ENCODE peak calls at places on chromosome 22, in four cellular contexts. One of them, this sample, is unnamed.

GRCh38 chr22:30325724-30326703 is 727 bp downstream of the TBC1D10A start:
- DNase-seq in stomach: peak; percentile 53
- DNase-seq in astrocyte: no peak
- DNase-seq in fibroblast of lung: no peak
- DNase-seq in this sample: no peak

GRCh38 chr22:22897947-22898346 is 10.3 kb downstream of the IGLL5 start:
- DNase-seq in fibroblast of lung: no peak
- DNase-seq in stomach: no peak
- DNase-seq in astrocyte: no peak
- DNase-seq in this sample: no peak

GRCh38 chr22:27193215-27193614 is 535.8 kb downstream of the MIAT start:
- DNase-seq in fibroblast of lung: no peak
- DNase-seq in stomach: no peak
- DNase-seq in astrocyte: no peak
- DNase-seq in this sample: no peak

GRCh38 chr22:39593061-39593930 is 22.7 kb downstream of the CACNA1I start:
- DNase-seq in fibroblast of lung: peak; percentile 24
- DNase-seq in stomach: no peak
- DNase-seq in astrocyte: no peak
- DNase-seq in this sample: no peak

GRCh38 chr22:31104869-31105268 is 2.5 kb downstream of the SELENOM start:
- DNase-seq in fibroblast of lung: no peak
- DNase-seq in stomach: no peak
- DNase-seq in astrocyte: no peak
- DNase-seq in this sample: no peak

GRCh38 chr22:33726294-33726711 is 194.0 kb downstream of the LARGE1 start:
- DNase-seq in astrocyte: peak; percentile 58
- DNase-seq in fibroblast of lung: peak; percentile 71
- DNase-seq in stomach: no peak
- DNase-seq in this sample: no peak

GRCh38 chr22:27213291-27213690 is 555.9 kb downstream of the MIAT start:
- DNase-seq in astrocyte: peak; percentile 71
- DNase-seq in fibroblast of lung: no peak
- DNase-seq in stomach: no peak
- DNase-seq in this sample: no peak

GRCh38 chr22:21590809-21591641 is 23.5 kb downstream of the UBE2L3 start:
- DNase-seq in fibroblast of lung: no peak
- DNase-seq in astrocyte: no peak
- DNase-seq in stomach: no peak
- DNase-seq in this sample: no peak

GRCh38 chr22:28373841-28374240 is 305.8 kb downstream of the TTC28 start:
- DNase-seq in stomach: no peak
- DNase-seq in fibroblast of lung: peak; percentile 52
- DNase-seq in astrocyte: peak; percentile 61
- DNase-seq in this sample: no peak

GRCh38 chr22:30298005-30298701 is 8.8 kb upstream of the CASTOR1 start:
- DNase-seq in fibroblast of lung: no peak
- DNase-seq in astrocyte: no peak
- DNase-seq in stomach: peak; percentile 78
- DNase-seq in this sample: no peak

GRCh38 chr22:24051568-24051967 is 40.5 kb downstream of the CABIN1 start:
- DNase-seq in stomach: no peak
- DNase-seq in astrocyte: no peak
- DNase-seq in fibroblast of lung: no peak
- DNase-seq in this sample: no peak

GRCh38 chr22:27487600-27488450 is 313.7 kb downstream of the MN1 start:
- DNase-seq in stomach: no peak
- DNase-seq in fibroblast of lung: peak; percentile 52
- DNase-seq in astrocyte: peak; percentile 70
- DNase-seq in this sample: no peak

GRCh38 chr22:21896951-21897513 is 29.6 kb upstream of the MAPK1 start:
- DNase-seq in fibroblast of lung: no peak
- DNase-seq in stomach: no peak
- DNase-seq in astrocyte: no peak
- DNase-seq in this sample: no peak

GRCh38 chr22:24128631-24129601 is 52.4 kb upstream of the SUSD2 start:
- DNase-seq in stomach: no peak
- DNase-seq in astrocyte: no peak
- DNase-seq in fibroblast of lung: no peak
- DNase-seq in this sample: no peak

GRCh38 chr22:22902247-22902962 is 14.8 kb downstream of the IGLL5 start:
- DNase-seq in astrocyte: no peak
- DNase-seq in fibroblast of lung: no peak
- DNase-seq in stomach: no peak
- DNase-seq in this sample: no peak

GRCh38 chr22:38782402-38783094 is 11.4 kb downstream of the DNAL4 start:
- DNase-seq in stomach: no peak
- DNase-seq in fibroblast of lung: no peak
- DNase-seq in astrocyte: peak; percentile 84
- DNase-seq in this sample: no peak

GRCh38 chr22:40216041-40216756 is 38.5 kb downstream of the TNRC6B start:
- DNase-seq in astrocyte: no peak
- DNase-seq in stomach: peak; percentile 25
- DNase-seq in fibroblast of lung: no peak
- DNase-seq in this sample: no peak

GRCh38 chr22:26481694-26482093 is 1.9 kb downstream of the HPS4 start:
- DNase-seq in fibroblast of lung: no peak
- DNase-seq in astrocyte: no peak
- DNase-seq in stomach: no peak
- DNase-seq in this sample: no peak

GRCh38 chr22:33867118-33867863 is 53.0 kb downstream of the LARGE1 start:
- DNase-seq in stomach: peak; percentile 35
- DNase-seq in astrocyte: peak; percentile 14
- DNase-seq in fibroblast of lung: peak; percentile 80
- DNase-seq in this sample: no peak

GRCh38 chr22:27405672-27406388 is 395.7 kb downstream of the MN1 start:
- DNase-seq in fibroblast of lung: peak; percentile 37
- DNase-seq in astrocyte: no peak
- DNase-seq in stomach: peak; percentile 73
- DNase-seq in this sample: no peak

GRCh38 chr22:35301370-35301874 is 1.7 kb downstream of the TOM1 start:
- DNase-seq in fibroblast of lung: peak; percentile 94
- DNase-seq in astrocyte: peak; percentile 98
- DNase-seq in stomach: no peak
- DNase-seq in this sample: no peak

GRCh38 chr22:38567531-38568245 is 2.3 kb downstream of the DMC1 start:
- DNase-seq in astrocyte: no peak
- DNase-seq in fibroblast of lung: no peak
- DNase-seq in stomach: no peak
- DNase-seq in this sample: no peak

GRCh38 chr22:47168900-47169800 is 406.7 kb downstream of the TBC1D22A start:
- DNase-seq in stomach: peak; percentile 25
- DNase-seq in fibroblast of lung: no peak
- DNase-seq in astrocyte: no peak
- DNase-seq in this sample: no peak

GRCh38 chr22:39449708-39450107 is 7.1 kb upstream of the MGAT3 start:
- DNase-seq in fibroblast of lung: no peak
- DNase-seq in astrocyte: no peak
- DNase-seq in stomach: no peak
- DNase-seq in this sample: no peak

GRCh38 chr22:50455201-50455600 is 19.6 kb downstream of the SBF1 start:
- DNase-seq in astrocyte: no peak
- DNase-seq in stomach: no peak
- DNase-seq in fibroblast of lung: no peak
- DNase-seq in this sample: no peak

GRCh38 chr22:27336151-27337090 is 465.1 kb downstream of the MN1 start:
- DNase-seq in fibroblast of lung: no peak
- DNase-seq in stomach: no peak
- DNase-seq in astrocyte: peak; percentile 94
- DNase-seq in this sample: no peak

GRCh38 chr22:27215826-27216320 is 558.5 kb downstream of the MIAT start:
- DNase-seq in stomach: no peak
- DNase-seq in fibroblast of lung: no peak
- DNase-seq in astrocyte: peak; percentile 55
- DNase-seq in this sample: no peak

GRCh38 chr22:40668611-40669390 is 10.5 kb upstream of the MCHR1 start:
- DNase-seq in fibroblast of lung: peak; percentile 78
- DNase-seq in astrocyte: peak; percentile 88
- DNase-seq in stomach: no peak
- DNase-seq in this sample: peak; percentile 69

GRCh38 chr22:35381424-35381772 is 502 bp downstream of the HMOX1 start:
- DNase-seq in fibroblast of lung: no peak
- DNase-seq in stomach: no peak
- DNase-seq in astrocyte: no peak
- DNase-seq in this sample: no peak

GRCh38 chr22:30267382-30268302 is 991 bp upstream of the OSM start:
- DNase-seq in stomach: no peak
- DNase-seq in astrocyte: no peak
- DNase-seq in fibroblast of lung: no peak
- DNase-seq in this sample: no peak

GRCh38 chr22:50190182-50190951 is 4.7 kb downstream of the TRABD start:
- DNase-seq in stomach: peak; percentile 88
- DNase-seq in astrocyte: peak; percentile 32
- DNase-seq in fibroblast of lung: peak; percentile 61
- DNase-seq in this sample: no peak

GRCh38 chr22:39207141-39208012 is 37.4 kb downstream of the PDGFB start:
- DNase-seq in fibroblast of lung: peak; percentile 23
- DNase-seq in astrocyte: peak; percentile 46
- DNase-seq in stomach: peak; percentile 48
- DNase-seq in this sample: no peak

GRCh38 chr22:33044059-33044458 is 14.1 kb downstream of the SYN3 start:
- DNase-seq in fibroblast of lung: no peak
- DNase-seq in astrocyte: no peak
- DNase-seq in stomach: no peak
- DNase-seq in this sample: no peak

GRCh38 chr22:50678651-50679521 is 6.3 kb downstream of the SHANK3 start:
- DNase-seq in astrocyte: no peak
- DNase-seq in fibroblast of lung: no peak
- DNase-seq in stomach: peak; percentile 20
- DNase-seq in this sample: no peak

GRCh38 chr22:24466831-24467249 is 28.3 kb upstream of the UPB1 start:
- DNase-seq in stomach: no peak
- DNase-seq in astrocyte: peak; percentile 70
- DNase-seq in fibroblast of lung: peak; percentile 77
- DNase-seq in this sample: peak; percentile 16

DNA sequence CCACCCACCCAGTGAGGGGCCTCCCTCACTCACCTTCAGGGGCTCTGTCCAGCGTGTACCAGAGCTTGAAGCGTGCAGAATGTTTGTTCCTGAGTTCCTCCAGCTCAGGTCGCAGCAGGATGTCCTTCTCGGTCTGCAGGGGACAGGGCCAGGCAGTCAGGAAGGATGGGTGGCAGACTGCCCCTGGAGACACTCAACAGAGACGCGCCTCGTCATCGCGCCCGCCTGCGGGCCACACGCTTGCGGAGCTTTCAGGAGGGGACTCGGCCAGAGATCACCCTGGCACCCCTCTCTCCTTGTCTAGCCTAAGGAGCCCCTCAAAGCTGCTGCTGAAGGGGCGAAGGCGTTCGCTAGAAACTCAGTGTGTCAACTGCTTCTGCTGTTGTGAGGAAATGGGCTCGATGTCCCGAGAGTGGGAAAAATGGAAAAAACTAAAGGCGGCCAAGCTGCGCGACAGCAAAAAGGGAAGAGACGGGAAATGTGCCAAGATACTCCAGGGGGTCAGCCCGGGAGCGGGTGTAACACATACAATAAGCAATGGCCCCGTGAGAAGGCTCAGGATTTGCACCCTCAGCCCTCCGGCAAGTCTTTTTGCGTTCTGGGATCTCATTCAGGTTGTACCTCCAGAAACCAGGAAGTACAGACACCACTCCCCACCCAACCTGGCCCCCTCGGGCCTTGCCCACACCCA is 9.2 kb upstream of the POLDIP3 start:
- DNase-seq in fibroblast of lung: no peak
- DNase-seq in stomach: no peak
- DNase-seq in astrocyte: no peak
- DNase-seq in this sample: no peak
- H3K36me3 ChIP-seq in fibroblast of lung: peaks cover 43% of the 10 kb centered on the region
- H3K36me3 ChIP-seq in stomach: peaks cover 89% of the 10 kb centered on the region
- H3K36me3 ChIP-seq in astrocyte: peaks cover 5% of the 10 kb centered on the region
- H3K36me3 ChIP-seq in this sample: peaks cover 1% of the 10 kb centered on the region

DNA sequence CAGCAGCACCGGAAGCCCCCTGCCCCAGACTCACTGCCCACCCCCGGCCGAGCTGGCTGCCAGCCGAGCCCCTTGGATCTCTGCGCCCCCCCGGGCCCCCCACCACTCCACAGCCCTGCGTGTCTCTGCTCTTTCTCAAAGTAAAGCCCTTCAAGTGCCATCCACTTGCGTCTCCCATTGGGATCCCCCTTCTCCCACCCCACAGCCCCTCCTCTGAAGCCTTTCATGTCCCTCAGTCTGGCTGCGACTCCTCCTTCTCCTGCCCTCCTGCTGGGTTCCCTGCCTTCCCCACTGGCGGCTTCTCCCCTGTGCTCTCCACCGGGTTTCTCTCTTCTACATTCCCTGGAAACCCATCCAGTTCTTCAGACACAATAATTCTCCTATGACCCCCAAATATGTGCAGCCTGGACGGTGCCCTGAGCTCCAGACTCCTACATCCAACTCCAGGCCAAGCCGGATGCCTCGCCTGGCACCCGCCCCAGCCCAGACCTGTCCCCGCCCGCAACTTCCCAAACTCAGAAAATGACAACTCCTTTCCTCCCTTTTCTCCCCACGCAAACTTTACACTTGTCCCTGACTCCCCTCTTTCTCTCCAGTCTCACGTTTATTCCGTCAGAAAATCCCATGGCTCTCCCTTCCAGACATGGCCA is 108.9 kb downstream of the WNT7B start:
- DNase-seq in astrocyte: no peak
- DNase-seq in fibroblast of lung: no peak
- DNase-seq in stomach: no peak
- DNase-seq in this sample: no peak
- H3K27me3 ChIP-seq in astrocyte: peaks cover 5% of the 10 kb centered on the region
- H3K27me3 ChIP-seq in fibroblast of lung: peaks cover 26% of the 10 kb centered on the region
- H3K27me3 ChIP-seq in stomach: peaks cover 17% of the 10 kb centered on the region
- H3K27me3 ChIP-seq in this sample: peaks cover 39% of the 10 kb centered on the region

DNA sequence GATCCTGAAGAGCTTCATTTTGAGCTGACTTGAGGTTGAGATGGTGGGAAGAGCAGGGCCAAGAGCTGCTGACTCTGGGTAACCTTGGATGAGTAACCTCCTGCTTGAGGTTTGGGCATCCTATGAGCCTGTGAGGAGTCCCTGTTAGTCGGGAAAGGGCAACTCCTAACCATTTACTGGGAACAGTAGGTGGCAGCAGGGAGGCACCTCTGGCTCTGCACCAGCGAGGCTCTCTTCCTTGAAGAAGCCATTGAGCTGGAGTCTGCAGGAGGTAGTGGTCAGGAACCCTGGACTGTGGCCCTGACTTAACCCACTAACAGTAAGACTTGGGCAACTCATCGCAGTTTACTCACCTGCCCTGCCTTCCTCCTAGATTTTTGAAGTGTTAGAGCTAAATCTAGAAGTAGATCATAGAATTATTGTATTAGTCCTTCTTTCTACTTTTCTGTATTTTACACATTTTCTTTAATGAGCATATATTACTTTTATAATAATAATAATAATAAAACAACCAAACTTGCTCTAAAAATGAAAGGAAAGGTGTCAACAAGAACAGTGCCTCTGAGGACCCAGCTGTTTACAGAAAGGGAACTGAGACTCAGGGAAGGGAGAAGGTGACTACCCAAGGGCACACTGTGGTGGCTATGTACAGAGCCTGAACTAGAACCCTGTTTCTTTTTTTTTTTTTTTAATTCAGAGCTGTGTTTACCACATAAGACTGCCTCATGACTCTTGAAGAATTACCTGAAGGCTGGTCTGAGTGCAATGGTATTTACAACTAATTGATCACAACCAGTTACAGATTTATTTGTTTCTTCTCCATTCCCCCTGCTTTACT is 47.5 kb downstream of the MEI1 start:
- DNase-seq in stomach: peak; percentile 78
- DNase-seq in fibroblast of lung: peak; percentile 81
- DNase-seq in astrocyte: peak; percentile 72
- DNase-seq in this sample: peak; percentile 79
- TF ChIP-seq CTCF in stomach: peak; percentile 46
- TF ChIP-seq CTCF in fibroblast of lung: peak; percentile 78
- TF ChIP-seq CTCF in astrocyte: peak; percentile 68
- TF ChIP-seq CTCF in this sample: peak; percentile 86

GRCh38 chr22:20582171-20582511 is 74.7 kb downstream of the MED15 start:
- DNase-seq in fibroblast of lung: no peak
- DNase-seq in astrocyte: no peak
- DNase-seq in stomach: no peak
- DNase-seq in this sample: no peak
- H3K36me3 ChIP-seq in fibroblast of lung: peaks cover 46% of the 10 kb centered on the region
- H3K36me3 ChIP-seq in astrocyte: peaks cover 46% of the 10 kb centered on the region
- H3K36me3 ChIP-seq in stomach: peaks cover 100% of the 10 kb centered on the region
- H3K36me3 ChIP-seq in this sample: peaks cover 1% of the 10 kb centered on the region

This sample was measured in kidney epithelial cell.